ENCODE peak calls at places on chromosomes 6 and 20, in five cellular contexts. Q, L, O, U and E are unnamed samples.
A peak's percentile ranks its signal among the peaks of the same experiment; 100 is the strongest.

GRCh38 chr6:41371992-41372525 is 36.7 kb downstream of the NCR2 start:
- DNase-seq in U (no peak), L (no peak), O (peak; percentile 36), Q (no peak), E (peak; percentile 11)

GRCh38 chr20:46057856-46058655 is 29.0 kb downstream of the SLC12A5 start:
- DNase-seq in U (no peak), O (no peak), Q (no peak), L (no peak), E (no peak)

GRCh38 chr6:135604035-135604865 is 106.7 kb upstream of the AHI1 start:
- DNase-seq in O (no peak), Q (no peak), U (no peak), L (no peak), E (no peak)

GRCh38 chr6:57217270-57217669 is 4.8 kb downstream of the RAB23 start:
- DNase-seq in Q (no peak), U (no peak), O (no peak), L (peak; percentile 11), E (no peak)

GRCh38 chr20:4122931-4123330 is 107.6 kb upstream of the RNF24 start:
- DNase-seq in L (no peak), U (no peak), Q (no peak), O (no peak), E (no peak)

GRCh38 chr6:45678063-45678620 is 300.4 kb upstream of the SUPT3H start:
- DNase-seq in L (no peak), Q (no peak), O (no peak), U (no peak), E (no peak)

GRCh38 chr20:10264166-10264558 is 45.5 kb downstream of the SNAP25 start:
- DNase-seq in O (no peak), U (no peak), Q (no peak), L (no peak), E (no peak)

GRCh38 chr20:47859255-47859654 is 74.0 kb upstream of the SULF2 start:
- DNase-seq in Q (no peak), O (no peak), U (no peak), L (no peak), E (no peak)